ENCODE peak calls at places on chromosomes 11 and 22, in eight cellular contexts. W is LHCN-M2, N is left ventricle myocardium superior, R is spleen, K is NCI-H345, P is ecto neural progenitor cell, A is EL, F is endodermal cell. Q is an unnamed sample.

GRCh38 chr11:102974552-102975280 is 19.2 kb upstream of the MMP13 start:
- DNase-seq in W (peak), N (no peak), R (no peak), K (no peak), P (no peak), A (peak), F (no peak), Q (no peak)

GRCh38 chr11:102139081-102139498 is 28.8 kb downstream of the YAP1 start:
- DNase-seq in W (peak), N (no peak), R (no peak), K (no peak), P (no peak), A (peak), F (no peak), Q (no peak)

GRCh38 chr22:46002757-46003270 is 25.9 kb upstream of the WNT7B start:
- DNase-seq in W (peak), N (peak), R (peak), K (no peak), P (no peak), A (peak), F (no peak), Q (no peak)

GRCh38 chr11:36598051-36598450 is at the start of gene RAG2:
- DNase-seq in W (no peak), N (no peak), R (no peak), K (no peak), P (no peak), A (no peak), F (no peak), Q (no peak)

GRCh38 chr11:131481317-131481716 is 110.9 kb downstream of the NTM start:
- DNase-seq in W (no peak), N (no peak), R (no peak), K (no peak), P (no peak), A (no peak), F (no peak), Q (no peak)

GRCh38 chr11:406796-407650 is 7.8 kb downstream of the SIGIRR start:
- DNase-seq in W (peak), N (peak), R (peak), K (peak), P (peak), A (peak), F (peak), Q (peak)

GRCh38 chr22:38766076-38766777 is 10.4 kb upstream of the SUN2 start:
- DNase-seq in W (peak), N (peak), R (no peak), K (peak), P (peak), A (peak), F (peak), Q (no peak)

GRCh38 chr11:71387784-71388636 is 60.2 kb downstream of the DHCR7 start:
- DNase-seq in W (no peak), N (no peak), R (no peak), K (no peak), P (no peak), A (no peak), F (no peak), Q (no peak)

GRCh38 chr11:69887841-69888670 is 68.8 kb upstream of the FGF3 start:
- DNase-seq in W (no peak), N (peak), R (peak), K (no peak), P (no peak), A (no peak), F (no peak), Q (no peak)

GRCh38 chr11:77346906-77347603 is 45.6 kb upstream of the GDPD4 start:
- DNase-seq in W (peak), N (no peak), R (no peak), K (no peak), P (no peak), A (peak), F (no peak), Q (no peak)

GRCh38 chr11:12599408-12600143 is 74.6 kb upstream of the TEAD1 start:
- DNase-seq in W (no peak), N (peak), R (peak), K (no peak), P (peak), A (peak), F (peak), Q (peak)

GRCh38 chr11:71114124-71114851 is 138.1 kb downstream of the SHANK2 start:
- DNase-seq in W (no peak), N (no peak), R (peak), K (no peak), P (no peak), A (no peak), F (no peak), Q (no peak)